ENCODE peak calls at places on chromosomes 1 and 21, in eight cellular contexts. S, Y, K, O, A, R, X and J are unnamed samples.

GRCh38 chr1:219174672-219175564 is 1.2 kb downstream of the LYPLAL1 start:
- DNase-seq in S (no peak), Y (peak; percentile 90), K (peak; percentile 30), O (peak; percentile 59), A (peak; percentile 60), R (peak; percentile 77), X (no peak), J (no peak)

GRCh38 chr1:101081496-101082282 is 56.1 kb upstream of the DPH5 start:
- DNase-seq in S (no peak), Y (no peak), K (no peak), O (no peak), A (no peak), R (no peak), X (no peak), J (no peak)

GRCh38 chr1:151518936-151519335 is 7.7 kb downstream of the CGN start:
- DNase-seq in S (no peak), Y (no peak), K (no peak), O (no peak), A (no peak), R (no peak), X (no peak), J (no peak)

GRCh38 chr1:146001734-146002133 is 5.4 kb upstream of the TXNIP start:
- DNase-seq in S (no peak), Y (no peak), K (no peak), O (no peak), A (no peak), R (no peak), X (no peak), J (no peak)

GRCh38 chr1:11064942-11065341 is 5.1 kb upstream of the SRM start:
- DNase-seq in S (no peak), Y (no peak), K (no peak), O (no peak), A (no peak), R (no peak), X (no peak), J (no peak)

GRCh38 chr1:157993179-157994080 is at the start of gene KIRREL1:
- DNase-seq in S (peak; percentile 63), Y (peak; percentile 65), K (peak; percentile 89), O (peak; percentile 59), A (peak; percentile 89), R (no peak), X (no peak), J (no peak)

GRCh38 chr21:43664358-43664757 is 5.0 kb downstream of the RRP1B start:
- DNase-seq in S (no peak), Y (no peak), K (no peak), O (no peak), A (no peak), R (no peak), X (no peak), J (no peak)

GRCh38 chr1:7541629-7542028 is 229.5 kb upstream of the VAMP3 start:
- DNase-seq in S (peak; percentile 20), Y (peak; percentile 94), K (no peak), O (no peak), A (no peak), R (peak; percentile 59), X (no peak), J (no peak)

GRCh38 chr1:229599218-229599812 is 26.6 kb downstream of the TAF5L start:
- DNase-seq in S (no peak), Y (no peak), K (no peak), O (no peak), A (no peak), R (no peak), X (no peak), J (peak; percentile 62)

GRCh38 chr1:59020151-59020997 is 236.5 kb upstream of the JUN start:
- DNase-seq in S (no peak), Y (peak; percentile 86), K (no peak), O (peak; percentile 51), A (peak; percentile 77), R (no peak), X (peak; percentile 22), J (no peak)

GRCh38 chr1:151516031-151516511 is 4.9 kb downstream of the CGN start:
- DNase-seq in S (no peak), Y (no peak), K (no peak), O (no peak), A (no peak), R (no peak), X (no peak), J (no peak)

GRCh38 chr1:3477241-3478109 is 23.0 kb downstream of the ARHGEF16 start:
- DNase-seq in S (no peak), Y (no peak), K (no peak), O (no peak), A (no peak), R (no peak), X (no peak), J (no peak)

DNA sequence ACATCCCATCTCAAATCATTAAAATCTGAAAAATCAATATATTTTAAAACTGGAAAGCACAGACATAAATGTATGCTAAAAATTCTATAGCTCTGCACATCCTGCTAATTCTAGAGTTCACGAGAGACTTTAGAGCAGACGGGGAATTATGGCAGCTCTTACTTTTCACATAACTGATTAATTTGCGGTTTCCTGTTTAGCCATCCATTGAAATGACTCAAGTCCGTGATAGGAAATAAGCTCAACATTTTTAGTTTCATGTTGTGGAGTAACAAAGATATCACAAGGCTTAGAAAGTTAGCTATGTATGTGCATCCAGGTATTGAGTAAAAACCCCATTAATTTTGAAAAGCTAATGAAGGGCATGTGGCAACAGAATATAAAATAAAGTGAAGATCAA is 123.2 kb downstream of the SMYD2 start:
- DNase-seq in S (no peak), Y (peak; percentile 88), K (no peak), O (no peak), A (no peak), R (no peak), X (no peak), J (no peak)
- H3K4me3 ChIP-seq in S (no peak overlapping the region), Y (no peak overlapping the region), K (no peak overlapping the region), O (no peak overlapping the region), A (no peak overlapping the region), R (no peak overlapping the region), X (no peak overlapping the region), J (no peak overlapping the region)

GRCh38 chr1:228463009-228463558 is 24.1 kb upstream of the RNF187 start:
- DNase-seq in S (no peak), Y (no peak), K (no peak), O (no peak), A (no peak), R (no peak), X (no peak), J (no peak)
- H3K27me3 ChIP-seq in S (peaks cover 14% of the 10 kb centered on the region), Y (peaks cover 17% of the 10 kb centered on the region), K (no peaks in the 10 kb centered on the region), O (no peaks in the 10 kb centered on the region), A (peaks cover 93% of the 10 kb centered on the region), R (peaks cover 21% of the 10 kb centered on the region), X (no peaks in the 10 kb centered on the region), J (peaks cover 9% of the 10 kb centered on the region)

GRCh38 chr1:15750924-15751323 is 7.7 kb upstream of the FBLIM1 start:
- DNase-seq in S (no peak), Y (no peak), K (no peak), O (no peak), A (no peak), R (no peak), X (no peak), J (no peak)
- H3K4me3 ChIP-seq in S (no peak overlapping the region), Y (no peak overlapping the region), K (no peak overlapping the region), O (no peak overlapping the region), A (no peak overlapping the region), R (no peak overlapping the region), X (no peak overlapping the region), J (no peak overlapping the region)

GRCh38 chr1:95246511-95246910 is 12.5 kb downstream of the RWDD3 start:
- DNase-seq in S (no peak), Y (no peak), K (no peak), O (no peak), A (no peak), R (no peak), X (no peak), J (no peak)
- H3K27me3 ChIP-seq in S (no peaks in the 10 kb centered on the region), Y (no peaks in the 10 kb centered on the region), K (no peaks in the 10 kb centered on the region), O (no peaks in the 10 kb centered on the region), A (no peaks in the 10 kb centered on the region), R (no peaks in the 10 kb centered on the region), X (no peaks in the 10 kb centered on the region), J (no peaks in the 10 kb centered on the region)